ENCODE peak calls at places on chromosomes 1 and 21, in nine cellular contexts. S is IMR-90, O is A549, B is SK-N-SH, E is GM23338, A is spleen, M is fibroblast of lung, D is ovary, I is tibial artery. P is an unnamed sample.

GRCh38 chr1:218365600-218365999 is 20.5 kb downstream of the TGFB2 start:
- DNase-seq in S (no peak), O (no peak), B (no peak), E (no peak), A (no peak), M (no peak), D (peak; percentile 38), I (peak; percentile 91), P (no peak)

GRCh38 chr21:9772348-9772672 is 749.1 kb upstream of the TPTE start:
- DNase-seq in S (no peak), O (no peak), B (no peak), E (no peak), A (no peak), M (no peak), D (no peak), I (no peak), P (no peak)

GRCh38 chr1:67572594-67573221 is 112.3 kb upstream of the GADD45A start:
- DNase-seq in S (peak; percentile 36), O (no peak), B (no peak), E (no peak), A (no peak), M (no peak), D (no peak), I (no peak), P (no peak)

GRCh38 chr1:100581096-100581705 is 43.3 kb downstream of the GPR88 start:
- DNase-seq in S (no peak), O (no peak), B (no peak), E (no peak), A (no peak), M (no peak), D (no peak), I (no peak), P (no peak)

GRCh38 chr1:69524010-69524409 is 43.7 kb upstream of the LRRC7 start:
- DNase-seq in S (peak; percentile 46), O (no peak), B (no peak), E (no peak), A (no peak), M (peak; percentile 31), D (no peak), I (no peak), P (no peak)

GRCh38 chr1:33152685-33153432 is 29.0 kb downstream of the TRIM62 start:
- DNase-seq in S (no peak), O (no peak), B (peak; percentile 72), E (peak; percentile 90), A (no peak), M (peak; percentile 64), D (peak; percentile 84), I (peak; percentile 95), P (no peak)

GRCh38 chr1:56578963-56579875 is at the start of gene PLPP3:
- DNase-seq in S (peak; percentile 94), O (peak; percentile 81), B (peak; percentile 81), E (peak; percentile 90), A (peak; percentile 91), M (peak; percentile 98), D (peak; percentile 86), I (peak; percentile 95), P (peak; percentile 86)

GRCh38 chr1:2609271-2610035 is 22.9 kb downstream of the PRXL2B start:
- DNase-seq in S (no peak), O (no peak), B (peak; percentile 30), E (no peak), A (peak; percentile 72), M (no peak), D (no peak), I (peak; percentile 62), P (peak; percentile 42)

GRCh38 chr21:45768011-45768740 is 124.7 kb downstream of the PCBP3 start:
- DNase-seq in S (peak; percentile 24), O (no peak), B (no peak), E (no peak), A (no peak), M (peak; percentile 21), D (no peak), I (no peak), P (no peak)

DNA sequence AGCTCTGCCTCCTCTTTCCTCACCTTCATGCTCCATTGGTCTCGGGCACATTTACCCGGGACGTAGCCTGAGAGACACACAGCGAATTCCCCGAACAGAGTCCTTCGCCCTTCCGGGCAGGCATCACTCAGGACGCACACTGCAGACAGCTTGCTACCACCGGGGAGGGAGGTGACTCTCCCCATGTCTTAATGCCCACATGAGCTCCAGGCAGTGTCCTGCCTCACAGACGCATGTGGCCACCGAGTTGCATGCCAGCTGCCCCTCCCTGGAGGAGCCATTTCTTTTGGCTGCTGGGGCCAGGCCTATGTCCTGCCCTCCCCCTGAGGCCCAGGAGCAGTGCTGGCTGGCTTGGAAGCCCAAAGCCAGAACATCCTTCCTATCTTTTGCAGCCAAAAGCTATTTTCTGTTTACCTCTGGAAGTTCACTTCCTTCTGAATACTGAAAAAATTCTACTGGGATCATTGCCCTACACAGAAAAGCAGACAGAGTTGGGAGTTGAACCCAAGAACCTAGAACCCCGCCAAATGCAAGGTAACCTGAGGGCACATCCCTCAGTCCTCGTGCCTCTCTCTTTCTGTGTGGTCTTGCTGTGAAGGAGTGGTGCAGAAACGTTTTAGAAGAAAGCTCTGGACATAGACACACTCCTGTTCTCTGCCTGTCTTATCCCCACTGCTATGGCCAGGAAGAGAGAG is 209.4 kb downstream of the TOMM20 start:
- DNase-seq in S (no peak), O (no peak), B (no peak), E (no peak), A (peak; percentile 68), M (no peak), D (peak; percentile 54), I (peak; percentile 89), P (peak; percentile 46)
- H3K4me1 ChIP-seq in S (peaks cover 16% of the 10 kb centered on the region), O (peaks cover 3% of the 10 kb centered on the region), B (peaks cover 12% of the 10 kb centered on the region), E (peaks cover 7% of the 10 kb centered on the region), A (peaks cover 28% of the 10 kb centered on the region), M (peaks cover 13% of the 10 kb centered on the region), D (peaks cover 2% of the 10 kb centered on the region), I (peaks cover 72% of the 10 kb centered on the region), P (no peaks in the 10 kb centered on the region)

GRCh38 chr1:221888218-221888617 is 146.3 kb upstream of the DUSP10 start:
- DNase-seq in S (no peak), O (no peak), B (no peak), E (no peak), A (no peak), M (no peak), D (no peak), I (no peak), P (no peak)

GRCh38 chr1:221887758-221888157 is 145.9 kb upstream of the DUSP10 start:
- DNase-seq in S (no peak), O (no peak), B (no peak), E (no peak), A (no peak), M (no peak), D (no peak), I (no peak), P (no peak)

GRCh38 chr1:221884821-221885220 is 142.9 kb upstream of the DUSP10 start:
- DNase-seq in S (peak; percentile 39), O (no peak), B (no peak), E (no peak), A (no peak), M (no peak), D (no peak), I (no peak), P (no peak)

GRCh38 chr1:221887091-221887746 is 145.3 kb upstream of the DUSP10 start:
- DNase-seq in S (peak; percentile 88), O (peak; percentile 73), B (peak; percentile 12), E (no peak), A (no peak), M (peak; percentile 89), D (no peak), I (peak; percentile 90), P (no peak)

DNA sequence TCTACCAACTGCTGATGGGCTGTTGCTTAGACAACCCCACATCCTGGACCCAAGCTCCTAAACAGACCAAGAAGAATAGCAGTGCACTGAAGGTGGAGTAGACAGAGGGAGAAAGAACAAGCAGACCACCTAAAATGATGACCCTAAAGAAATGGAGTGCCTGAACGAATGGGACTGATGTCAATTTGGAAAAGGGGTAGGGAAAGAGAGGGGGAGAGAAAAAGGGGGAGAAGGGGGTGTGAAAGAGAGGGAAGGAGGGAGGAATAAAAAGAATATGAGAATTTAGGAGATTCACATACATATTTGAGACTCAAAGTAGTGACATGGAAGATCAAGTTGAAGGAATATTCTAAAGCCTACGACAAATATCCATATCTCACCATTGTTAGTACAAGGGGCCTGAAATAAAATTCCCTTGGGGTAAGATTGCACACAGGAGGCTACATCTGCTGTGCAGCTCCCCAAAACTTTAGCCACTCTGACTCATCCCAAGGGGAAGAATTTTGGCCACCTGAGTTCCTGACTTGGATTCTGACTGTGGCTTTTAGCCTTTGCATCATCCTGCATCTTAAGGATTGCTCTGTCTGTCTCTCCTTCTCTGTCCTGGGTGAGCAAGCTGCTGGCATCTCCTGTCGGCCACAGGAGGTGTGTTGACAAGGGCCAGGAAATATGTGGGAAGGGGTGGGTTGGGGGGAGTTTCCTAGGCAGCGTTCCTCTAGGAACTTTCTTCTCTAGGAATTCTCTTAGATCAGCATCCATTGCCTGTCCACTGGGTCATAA is 144.6 kb upstream of the DUSP10 start:
- DNase-seq in S (no peak), O (peak; percentile 5), B (no peak), E (no peak), A (no peak), M (no peak), D (no peak), I (no peak), P (no peak)
- H3K27ac ChIP-seq in S (peak overlapping the region; percentile 2), O (peak overlapping the region; percentile 82), B (no peak overlapping the region), E (no peak overlapping the region), A (no peak overlapping the region), M (peak overlapping the region; percentile 34), D (no peak overlapping the region), I (no peak overlapping the region), P (no peak overlapping the region)

GRCh38 chr1:247948558-247948957 is at the start of gene OR2L8:
- DNase-seq in S (no peak), O (no peak), B (no peak), E (no peak), A (no peak), M (no peak), D (no peak), I (no peak), P (no peak)
- TF ChIP-seq CTCF in S (no peak), O (no peak), B (no peak), E (no peak), A (no peak), M (no peak), D (no peak), I (no peak), P (no peak)

GRCh38 chr1:211328866-211329265 is 2.2 kb downstream of the TRAF5 start:
- DNase-seq in S (no peak), O (no peak), B (no peak), E (no peak), A (no peak), M (no peak), D (no peak), I (no peak), P (no peak)

GRCh38 chr1:211329764-211330201 is 3.1 kb downstream of the TRAF5 start:
- DNase-seq in S (no peak), O (no peak), B (no peak), E (no peak), A (no peak), M (no peak), D (no peak), I (no peak), P (peak; percentile 81)

GRCh38 chr1:211331011-211331709 is 4.5 kb downstream of the TRAF5 start:
- DNase-seq in S (peak; percentile 68), O (no peak), B (no peak), E (no peak), A (no peak), M (no peak), D (no peak), I (no peak), P (no peak)

GRCh38 chr1:211332036-211332616 is 5.5 kb downstream of the TRAF5 start:
- DNase-seq in S (no peak), O (no peak), B (peak; percentile 46), E (no peak), A (peak; percentile 33), M (no peak), D (no peak), I (no peak), P (no peak)

GRCh38 chr1:211330282-211330936 is 3.8 kb downstream of the TRAF5 start:
- DNase-seq in S (no peak), O (no peak), B (no peak), E (no peak), A (no peak), M (no peak), D (no peak), I (no peak), P (no peak)
- H3K4me1 ChIP-seq in S (peaks cover 16% of the 10 kb centered on the region), O (peaks cover 41% of the 10 kb centered on the region), B (peaks cover 47% of the 10 kb centered on the region), E (peaks cover 38% of the 10 kb centered on the region), A (peaks cover 93% of the 10 kb centered on the region), M (peaks cover 16% of the 10 kb centered on the region), D (peaks cover 13% of the 10 kb centered on the region), I (peaks cover 67% of the 10 kb centered on the region), P (peaks cover 54% of the 10 kb centered on the region)